ENCODE peak calls at places on chromosome 11, in nine cellular contexts. One of them, this sample, is unnamed.

GRCh38 chr11:112249871-112250590 is 10.6 kb downstream of the PLET1 start:
- DNase-seq in CD8-positive, alpha-beta memory T cell: no peak
- DNase-seq in left ventricle myocardium inferior: no peak
- DNase-seq in Peyer's patch: no peak
- DNase-seq in stimulated activated CD4-positive, alpha-beta T cell treated with anti-CD3 and anti-CD28 coated beads, Interleukin-4, amount 100 ng/mL, for 48 hours: no peak
- DNase-seq in NCI-H1092: no peak
- DNase-seq in activated naive CD8-positive, alpha-beta T cell treated with anti-CD3 and anti-CD28 coated beads for 36 hours: no peak
- DNase-seq in AG04450: no peak
- DNase-seq in NCI-H82: no peak
- DNase-seq in this sample: no peak

GRCh38 chr11:27875480-27876208 is 175.4 kb upstream of the BDNF start:
- DNase-seq in CD8-positive, alpha-beta memory T cell: no peak
- DNase-seq in left ventricle myocardium inferior: no peak
- DNase-seq in Peyer's patch: no peak
- DNase-seq in stimulated activated CD4-positive, alpha-beta T cell treated with anti-CD3 and anti-CD28 coated beads, Interleukin-4, amount 100 ng/mL, for 48 hours: no peak
- DNase-seq in NCI-H1092: no peak
- DNase-seq in activated naive CD8-positive, alpha-beta T cell treated with anti-CD3 and anti-CD28 coated beads for 36 hours: no peak
- DNase-seq in AG04450: no peak
- DNase-seq in NCI-H82: no peak
- DNase-seq in this sample: no peak

GRCh38 chr11:44842219-44842618 is 108.5 kb downstream of the TP53I11 start:
- DNase-seq in CD8-positive, alpha-beta memory T cell: no peak
- DNase-seq in left ventricle myocardium inferior: no peak
- DNase-seq in Peyer's patch: no peak
- DNase-seq in stimulated activated CD4-positive, alpha-beta T cell treated with anti-CD3 and anti-CD28 coated beads, Interleukin-4, amount 100 ng/mL, for 48 hours: no peak
- DNase-seq in NCI-H1092: no peak
- DNase-seq in activated naive CD8-positive, alpha-beta T cell treated with anti-CD3 and anti-CD28 coated beads for 36 hours: no peak
- DNase-seq in AG04450: peak
- DNase-seq in NCI-H82: no peak
- DNase-seq in this sample: no peak

GRCh38 chr11:122882809-122883681 is 486 bp downstream of the JHY start:
- DNase-seq in CD8-positive, alpha-beta memory T cell: peak
- DNase-seq in left ventricle myocardium inferior: peak
- DNase-seq in Peyer's patch: peak
- DNase-seq in stimulated activated CD4-positive, alpha-beta T cell treated with anti-CD3 and anti-CD28 coated beads, Interleukin-4, amount 100 ng/mL, for 48 hours: peak
- DNase-seq in NCI-H1092: peak
- DNase-seq in activated naive CD8-positive, alpha-beta T cell treated with anti-CD3 and anti-CD28 coated beads for 36 hours: peak
- DNase-seq in AG04450: no peak
- DNase-seq in NCI-H82: no peak
- DNase-seq in this sample: peak

GRCh38 chr11:125370561-125371389 is 125.3 kb downstream of the FEZ1 start:
- DNase-seq in CD8-positive, alpha-beta memory T cell: no peak
- DNase-seq in left ventricle myocardium inferior: no peak
- DNase-seq in Peyer's patch: no peak
- DNase-seq in stimulated activated CD4-positive, alpha-beta T cell treated with anti-CD3 and anti-CD28 coated beads, Interleukin-4, amount 100 ng/mL, for 48 hours: no peak
- DNase-seq in NCI-H1092: no peak
- DNase-seq in activated naive CD8-positive, alpha-beta T cell treated with anti-CD3 and anti-CD28 coated beads for 36 hours: no peak
- DNase-seq in AG04450: no peak
- DNase-seq in NCI-H82: peak
- DNase-seq in this sample: no peak

GRCh38 chr11:109304159-109304558 is 117.8 kb upstream of the C11orf87 start:
- DNase-seq in CD8-positive, alpha-beta memory T cell: no peak
- DNase-seq in left ventricle myocardium inferior: no peak
- DNase-seq in Peyer's patch: no peak
- DNase-seq in stimulated activated CD4-positive, alpha-beta T cell treated with anti-CD3 and anti-CD28 coated beads, Interleukin-4, amount 100 ng/mL, for 48 hours: no peak
- DNase-seq in NCI-H1092: no peak
- DNase-seq in activated naive CD8-positive, alpha-beta T cell treated with anti-CD3 and anti-CD28 coated beads for 36 hours: no peak
- DNase-seq in AG04450: peak
- DNase-seq in NCI-H82: no peak
- DNase-seq in this sample: no peak

GRCh38 chr11:1892558-1892957 is 863 bp upstream of the PRR33 start:
- DNase-seq in CD8-positive, alpha-beta memory T cell: no peak
- DNase-seq in left ventricle myocardium inferior: no peak
- DNase-seq in Peyer's patch: no peak
- DNase-seq in stimulated activated CD4-positive, alpha-beta T cell treated with anti-CD3 and anti-CD28 coated beads, Interleukin-4, amount 100 ng/mL, for 48 hours: no peak
- DNase-seq in NCI-H1092: no peak
- DNase-seq in activated naive CD8-positive, alpha-beta T cell treated with anti-CD3 and anti-CD28 coated beads for 36 hours: no peak
- DNase-seq in AG04450: no peak
- DNase-seq in NCI-H82: no peak
- DNase-seq in this sample: no peak

GRCh38 chr11:1746516-1746931 is 3.9 kb downstream of the IFITM10 start:
- DNase-seq in CD8-positive, alpha-beta memory T cell: no peak
- DNase-seq in left ventricle myocardium inferior: peak
- DNase-seq in Peyer's patch: no peak
- DNase-seq in stimulated activated CD4-positive, alpha-beta T cell treated with anti-CD3 and anti-CD28 coated beads, Interleukin-4, amount 100 ng/mL, for 48 hours: no peak
- DNase-seq in NCI-H1092: no peak
- DNase-seq in activated naive CD8-positive, alpha-beta T cell treated with anti-CD3 and anti-CD28 coated beads for 36 hours: no peak
- DNase-seq in AG04450: no peak
- DNase-seq in NCI-H82: no peak
- DNase-seq in this sample: no peak

GRCh38 chr11:76263657-76264056 is 57.4 kb upstream of the WNT11 start:
- DNase-seq in CD8-positive, alpha-beta memory T cell: no peak
- DNase-seq in left ventricle myocardium inferior: no peak
- DNase-seq in Peyer's patch: no peak
- DNase-seq in stimulated activated CD4-positive, alpha-beta T cell treated with anti-CD3 and anti-CD28 coated beads, Interleukin-4, amount 100 ng/mL, for 48 hours: no peak
- DNase-seq in NCI-H1092: no peak
- DNase-seq in activated naive CD8-positive, alpha-beta T cell treated with anti-CD3 and anti-CD28 coated beads for 36 hours: no peak
- DNase-seq in AG04450: no peak
- DNase-seq in NCI-H82: no peak
- DNase-seq in this sample: no peak

GRCh38 chr11:86938900-86939880 is 16.0 kb downstream of the FZD4 start:
- DNase-seq in CD8-positive, alpha-beta memory T cell: no peak
- DNase-seq in left ventricle myocardium inferior: no peak
- DNase-seq in Peyer's patch: no peak
- DNase-seq in stimulated activated CD4-positive, alpha-beta T cell treated with anti-CD3 and anti-CD28 coated beads, Interleukin-4, amount 100 ng/mL, for 48 hours: no peak
- DNase-seq in NCI-H1092: peak
- DNase-seq in activated naive CD8-positive, alpha-beta T cell treated with anti-CD3 and anti-CD28 coated beads for 36 hours: no peak
- DNase-seq in AG04450: no peak
- DNase-seq in NCI-H82: peak
- DNase-seq in this sample: no peak

GRCh38 chr11:69636512-69636866 is 4.5 kb upstream of the CCND1 start:
- DNase-seq in CD8-positive, alpha-beta memory T cell: no peak
- DNase-seq in left ventricle myocardium inferior: peak
- DNase-seq in Peyer's patch: no peak
- DNase-seq in stimulated activated CD4-positive, alpha-beta T cell treated with anti-CD3 and anti-CD28 coated beads, Interleukin-4, amount 100 ng/mL, for 48 hours: no peak
- DNase-seq in NCI-H1092: peak
- DNase-seq in activated naive CD8-positive, alpha-beta T cell treated with anti-CD3 and anti-CD28 coated beads for 36 hours: no peak
- DNase-seq in AG04450: peak
- DNase-seq in NCI-H82: peak
- DNase-seq in this sample: no peak

GRCh38 chr11:22130462-22131053 is 62.3 kb upstream of the ANO5 start:
- DNase-seq in CD8-positive, alpha-beta memory T cell: no peak
- DNase-seq in left ventricle myocardium inferior: no peak
- DNase-seq in Peyer's patch: no peak
- DNase-seq in stimulated activated CD4-positive, alpha-beta T cell treated with anti-CD3 and anti-CD28 coated beads, Interleukin-4, amount 100 ng/mL, for 48 hours: no peak
- DNase-seq in NCI-H1092: no peak
- DNase-seq in activated naive CD8-positive, alpha-beta T cell treated with anti-CD3 and anti-CD28 coated beads for 36 hours: no peak
- DNase-seq in AG04450: no peak
- DNase-seq in NCI-H82: peak
- DNase-seq in this sample: no peak

GRCh38 chr11:60504219-60504618 is 11.0 kb upstream of the MS4A13 start:
- DNase-seq in CD8-positive, alpha-beta memory T cell: no peak
- DNase-seq in left ventricle myocardium inferior: no peak
- DNase-seq in Peyer's patch: no peak
- DNase-seq in stimulated activated CD4-positive, alpha-beta T cell treated with anti-CD3 and anti-CD28 coated beads, Interleukin-4, amount 100 ng/mL, for 48 hours: no peak
- DNase-seq in NCI-H1092: no peak
- DNase-seq in activated naive CD8-positive, alpha-beta T cell treated with anti-CD3 and anti-CD28 coated beads for 36 hours: peak
- DNase-seq in AG04450: no peak
- DNase-seq in NCI-H82: no peak
- DNase-seq in this sample: peak

GRCh38 chr11:130413383-130414106 is 14.9 kb downstream of the ADAMTS8 start:
- DNase-seq in CD8-positive, alpha-beta memory T cell: no peak
- DNase-seq in left ventricle myocardium inferior: no peak
- DNase-seq in Peyer's patch: no peak
- DNase-seq in stimulated activated CD4-positive, alpha-beta T cell treated with anti-CD3 and anti-CD28 coated beads, Interleukin-4, amount 100 ng/mL, for 48 hours: no peak
- DNase-seq in NCI-H1092: no peak
- DNase-seq in activated naive CD8-positive, alpha-beta T cell treated with anti-CD3 and anti-CD28 coated beads for 36 hours: no peak
- DNase-seq in AG04450: peak
- DNase-seq in NCI-H82: no peak
- DNase-seq in this sample: no peak

GRCh38 chr11:9264381-9265210 is 554 bp downstream of the DENND5A start:
- DNase-seq in CD8-positive, alpha-beta memory T cell: no peak
- DNase-seq in left ventricle myocardium inferior: peak
- DNase-seq in Peyer's patch: peak
- DNase-seq in stimulated activated CD4-positive, alpha-beta T cell treated with anti-CD3 and anti-CD28 coated beads, Interleukin-4, amount 100 ng/mL, for 48 hours: peak
- DNase-seq in NCI-H1092: no peak
- DNase-seq in activated naive CD8-positive, alpha-beta T cell treated with anti-CD3 and anti-CD28 coated beads for 36 hours: peak
- DNase-seq in AG04450: no peak
- DNase-seq in NCI-H82: peak
- DNase-seq in this sample: peak

GRCh38 chr11:923691-924405 is 1.8 kb upstream of the AP2A2 start:
- DNase-seq in CD8-positive, alpha-beta memory T cell: no peak
- DNase-seq in left ventricle myocardium inferior: no peak
- DNase-seq in Peyer's patch: no peak
- DNase-seq in stimulated activated CD4-positive, alpha-beta T cell treated with anti-CD3 and anti-CD28 coated beads, Interleukin-4, amount 100 ng/mL, for 48 hours: no peak
- DNase-seq in NCI-H1092: no peak
- DNase-seq in activated naive CD8-positive, alpha-beta T cell treated with anti-CD3 and anti-CD28 coated beads for 36 hours: no peak
- DNase-seq in AG04450: no peak
- DNase-seq in NCI-H82: no peak
- DNase-seq in this sample: no peak

GRCh38 chr11:21177379-21177778 is 508.0 kb downstream of the NELL1 start:
- DNase-seq in CD8-positive, alpha-beta memory T cell: no peak
- DNase-seq in left ventricle myocardium inferior: no peak
- DNase-seq in Peyer's patch: no peak
- DNase-seq in stimulated activated CD4-positive, alpha-beta T cell treated with anti-CD3 and anti-CD28 coated beads, Interleukin-4, amount 100 ng/mL, for 48 hours: no peak
- DNase-seq in NCI-H1092: no peak
- DNase-seq in activated naive CD8-positive, alpha-beta T cell treated with anti-CD3 and anti-CD28 coated beads for 36 hours: no peak
- DNase-seq in AG04450: no peak
- DNase-seq in NCI-H82: no peak
- DNase-seq in this sample: no peak

GRCh38 chr11:20310137-20310536 is 53.4 kb upstream of the HTATIP2 start:
- DNase-seq in CD8-positive, alpha-beta memory T cell: no peak
- DNase-seq in left ventricle myocardium inferior: no peak
- DNase-seq in Peyer's patch: no peak
- DNase-seq in stimulated activated CD4-positive, alpha-beta T cell treated with anti-CD3 and anti-CD28 coated beads, Interleukin-4, amount 100 ng/mL, for 48 hours: no peak
- DNase-seq in NCI-H1092: no peak
- DNase-seq in activated naive CD8-positive, alpha-beta T cell treated with anti-CD3 and anti-CD28 coated beads for 36 hours: no peak
- DNase-seq in AG04450: no peak
- DNase-seq in NCI-H82: no peak
- DNase-seq in this sample: no peak

GRCh38 chr11:103680861-103681260 is 355.6 kb upstream of the DDI1 start:
- DNase-seq in CD8-positive, alpha-beta memory T cell: no peak
- DNase-seq in left ventricle myocardium inferior: no peak
- DNase-seq in Peyer's patch: no peak
- DNase-seq in stimulated activated CD4-positive, alpha-beta T cell treated with anti-CD3 and anti-CD28 coated beads, Interleukin-4, amount 100 ng/mL, for 48 hours: no peak
- DNase-seq in NCI-H1092: no peak
- DNase-seq in activated naive CD8-positive, alpha-beta T cell treated with anti-CD3 and anti-CD28 coated beads for 36 hours: no peak
- DNase-seq in AG04450: no peak
- DNase-seq in NCI-H82: no peak
- DNase-seq in this sample: no peak

GRCh38 chr11:76629133-76629852 is 41.3 kb downstream of the LRRC32 start:
- DNase-seq in CD8-positive, alpha-beta memory T cell: no peak
- DNase-seq in left ventricle myocardium inferior: peak
- DNase-seq in Peyer's patch: no peak
- DNase-seq in stimulated activated CD4-positive, alpha-beta T cell treated with anti-CD3 and anti-CD28 coated beads, Interleukin-4, amount 100 ng/mL, for 48 hours: no peak
- DNase-seq in NCI-H1092: no peak
- DNase-seq in activated naive CD8-positive, alpha-beta T cell treated with anti-CD3 and anti-CD28 coated beads for 36 hours: peak
- DNase-seq in AG04450: no peak
- DNase-seq in NCI-H82: no peak
- DNase-seq in this sample: peak

This sample was measured in activated CD8-positive, alpha-beta T cell treated with anti-CD3 and anti-CD28 coated beads, Interleukin-2, amount 10 ng/mL, durations not matched to agents 7 days and 5 days.